ENCODE peak calls at places on chromosomes 16 and 17, in nine cellular contexts. R, H, J, K, B, D, S, G and F are unnamed samples.

GRCh38 chr17:44636562-44636961 is 19.7 kb upstream of the MEIOC start:
- DNase-seq in D (no peak), J (no peak), S (peak), G (no peak), R (no peak), H (no peak), K (no peak), B (no peak), F (no peak)

GRCh38 chr17:79504181-79504605 is 106.7 kb downstream of the RBFOX3 start:
- DNase-seq in J (no peak), B (no peak), K (no peak), H (no peak), D (no peak), S (peak), R (no peak), G (no peak), F (no peak)

GRCh38 chr17:1013729-1014090 is 16.8 kb downstream of the TIMM22 start:
- DNase-seq in S (no peak), G (no peak), K (no peak), D (no peak), H (no peak), J (no peak), R (no peak), B (no peak), F (no peak)

GRCh38 chr17:76365256-76365903 is 11.7 kb upstream of the PRPSAP1 start:
- DNase-seq in S (no peak), G (no peak), J (no peak), K (no peak), B (no peak), H (no peak), D (no peak), R (no peak), F (no peak)

GRCh38 chr16:75433732-75434413 is 570 bp upstream of the CFDP1 start:
- DNase-seq in R (no peak), J (no peak), B (peak), G (peak), S (peak), D (peak), H (no peak), K (peak), F (no peak)

GRCh38 chr16:3999479-3999868 is 116.8 kb downstream of the ADCY9 start:
- DNase-seq in J (no peak), H (no peak), D (peak), S (no peak), G (no peak), K (no peak), B (peak), R (no peak), F (no peak)

GRCh38 chr17:71247455-71248015 is 873.3 kb upstream of the SOX9 start:
- DNase-seq in D (no peak), H (no peak), J (no peak), K (no peak), R (no peak), G (no peak), S (no peak), B (no peak), F (no peak)

GRCh38 chr17:416293-417206 is 63.9 kb upstream of the RPH3AL start:
- DNase-seq in K (no peak), D (no peak), G (no peak), B (no peak), S (no peak), H (peak), J (peak), R (peak), F (no peak)

GRCh38 chr17:6453279-6454024 is 9.2 kb downstream of the PIMREG start:
- DNase-seq in H (no peak), J (no peak), D (no peak), B (no peak), K (no peak), R (no peak), S (no peak), G (no peak), F (no peak)

GRCh38 chr17:31425646-31426045 is 34.2 kb downstream of the RAB11FIP4 start:
- DNase-seq in K (peak), S (peak), D (no peak), H (no peak), G (peak), J (no peak), B (no peak), R (no peak), F (no peak)

GRCh38 chr17:49216953-49217650 is 6.6 kb downstream of the ABI3 start:
- DNase-seq in D (no peak), B (no peak), K (no peak), G (no peak), R (no peak), J (no peak), S (no peak), H (no peak), F (no peak)

GRCh38 chr17:74123350-74123749 is 80.1 kb upstream of the RPL38 start:
- DNase-seq in J (no peak), K (no peak), D (no peak), B (no peak), H (no peak), G (no peak), S (peak), R (no peak), F (no peak)

GRCh38 chr16:81175325-81175891 is 63.1 kb upstream of the BCO1 start:
- DNase-seq in K (no peak), D (no peak), G (no peak), R (no peak), H (no peak), B (peak), J (no peak), S (no peak), F (no peak)

GRCh38 chr16:72023962-72024361 is 15.4 kb downstream of the DHODH start:
- DNase-seq in B (no peak), H (no peak), K (no peak), R (no peak), S (no peak), G (no peak), D (no peak), J (no peak), F (no peak)

GRCh38 chr16:30032083-30032819 is 1.2 kb upstream of the TLCD3B start:
- DNase-seq in G (no peak), J (peak), D (peak), S (no peak), R (peak), H (no peak), K (peak), B (no peak), F (peak)

GRCh38 chr16:53626161-53626560 is 77.5 kb downstream of the RPGRIP1L start:
- DNase-seq in R (no peak), J (no peak), H (no peak), B (no peak), G (no peak), S (no peak), D (no peak), K (no peak), F (no peak)

GRCh38 chr16:27264151-27264550 is 4.4 kb downstream of the NSMCE1 start:
- DNase-seq in J (no peak), K (no peak), S (no peak), R (no peak), H (no peak), G (no peak), D (no peak), B (no peak), F (no peak)

GRCh38 chr17:75639327-75639726 is 6.1 kb downstream of the SMIM5 start:
- DNase-seq in G (no peak), R (no peak), D (no peak), J (no peak), S (no peak), B (no peak), K (no peak), H (no peak), F (no peak)

GRCh38 chr17:43645765-43646481 is 15.8 kb downstream of the MEOX1 start:
- DNase-seq in J (no peak), D (peak), H (no peak), R (no peak), S (no peak), B (no peak), K (peak), G (no peak), F (no peak)

GRCh38 chr16:68590201-68590994 is 51.3 kb downstream of the ZFP90 start:
- DNase-seq in H (no peak), J (peak), K (peak), S (no peak), B (peak), G (no peak), R (peak), D (peak), F (peak)

GRCh38 chr16:88274847-88275246 is 107.9 kb upstream of the ZNF469 start:
- DNase-seq in B (no peak), S (no peak), J (no peak), H (no peak), K (no peak), R (no peak), G (no peak), D (no peak), F (no peak)

GRCh38 chr17:82655523-82655922 is 7.3 kb upstream of the WDR45B start:
- DNase-seq in D (no peak), J (no peak), G (no peak), B (no peak), S (no peak), H (no peak), K (no peak), R (no peak), F (no peak)

GRCh38 chr17:27660436-27660835 is 29.4 kb downstream of the LGALS9 start:
- DNase-seq in B (no peak), S (no peak), R (no peak), H (no peak), G (no peak), K (no peak), D (no peak), J (no peak), F (no peak)

GRCh38 chr16:66950971-66951790 is 9.9 kb upstream of the CES3 start:
- DNase-seq in D (no peak), J (no peak), K (no peak), B (no peak), G (no peak), H (no peak), R (no peak), S (no peak), F (no peak)

GRCh38 chr16:3144331-3144881 is 9.6 kb downstream of the ZNF213 start:
- DNase-seq in G (no peak), K (no peak), J (no peak), B (no peak), S (no peak), H (no peak), R (no peak), D (no peak), F (no peak)

GRCh38 chr17:44546711-44547606 is 10.3 kb upstream of the FZD2 start:
- DNase-seq in B (no peak), H (no peak), D (no peak), G (no peak), R (no peak), K (no peak), J (no peak), S (no peak), F (no peak)

GRCh38 chr17:10318540-10318939 is 54.3 kb downstream of the MYH13 start:
- DNase-seq in H (no peak), K (no peak), B (no peak), G (no peak), D (no peak), S (no peak), J (no peak), R (no peak), F (no peak)

GRCh38 chr17:61837175-61838051 is 25.9 kb downstream of the BRIP1 start:
- DNase-seq in D (peak), S (peak), J (peak), G (no peak), K (peak), R (peak), B (peak), H (peak), F (peak)

GRCh38 chr17:52170963-52171572 is 12.6 kb upstream of the CA10 start:
- DNase-seq in K (peak), R (no peak), J (no peak), G (no peak), B (no peak), D (peak), S (no peak), H (no peak), F (no peak)

GRCh38 chr16:83954577-83955016 is 1.6 kb downstream of the OSGIN1 start:
- DNase-seq in R (no peak), K (peak), B (no peak), G (no peak), H (no peak), S (no peak), D (no peak), J (no peak), F (no peak)

GRCh38 chr17:17289091-17289490 is 8.0 kb upstream of the COPS3 start:
- DNase-seq in H (no peak), D (no peak), S (no peak), J (no peak), B (no peak), R (no peak), K (no peak), G (no peak), F (no peak)